ENCODE peak calls at places on chromosomes 3 and 15, in four cellular contexts. B is cardiac fibroblast, I is tibial artery, Y is pancreas. O is an unnamed sample.

GRCh38 chr3:50786631-50787030 is 111.9 kb downstream of the DOCK3 start:
- DNase-seq in B (no peak), I (no peak), Y (no peak), O (no peak)

GRCh38 chr3:61199843-61200242 is 51.4 kb downstream of the FHIT start:
- DNase-seq in I (no peak), Y (no peak), B (no peak), O (no peak)

GRCh38 chr15:27828721-27829120 is 270.4 kb downstream of the OCA2 start:
- DNase-seq in Y (no peak), B (no peak), I (no peak), O (peak; percentile 28)

GRCh38 chr3:21433751-21434150 is 317.3 kb downstream of the ZNF385D start:
- DNase-seq in B (no peak), Y (no peak), I (no peak), O (no peak)

GRCh38 chr3:112817782-112818181 is 28.9 kb downstream of the CD200R1L start:
- DNase-seq in Y (no peak), B (no peak), I (no peak), O (no peak)

GRCh38 chr3:29324180-29324651 is 43.3 kb downstream of the RBMS3 start:
- DNase-seq in Y (peak; percentile 7), B (peak; percentile 95), I (peak; percentile 68), O (peak; percentile 78)

GRCh38 chr3:197454014-197454413 is 101.8 kb downstream of the BDH1 start:
- DNase-seq in I (no peak), Y (no peak), B (peak; percentile 38), O (no peak)

GRCh38 chr15:31345606-31346366 is 19.2 kb downstream of the KLF13 start:
- DNase-seq in I (no peak), Y (no peak), B (no peak), O (no peak)

GRCh38 chr3:169505577-169506155 is 157.8 kb downstream of the MECOM start:
- DNase-seq in B (no peak), I (no peak), Y (no peak), O (no peak)

GRCh38 chr3:59609967-59610366 is 560.1 kb upstream of the CFAP20DC start:
- DNase-seq in B (peak; percentile 15), I (no peak), Y (no peak), O (no peak)

GRCh38 chr3:108479212-108479611 is 31.2 kb downstream of the MYH15 start:
- DNase-seq in Y (no peak), I (no peak), B (no peak), O (no peak)

GRCh38 chr3:138451595-138452162 is 17.3 kb downstream of the ESYT3 start:
- DNase-seq in Y (no peak), I (no peak), B (no peak), O (no peak)

GRCh38 chr3:46380471-46381215 is 9.9 kb downstream of the CCR5 start:
- DNase-seq in I (no peak), Y (no peak), B (no peak), O (peak; percentile 21)

GRCh38 chr15:59687831-59688230 is 1.3 kb downstream of the BNIP2 start:
- DNase-seq in I (no peak), B (peak; percentile 67), Y (no peak), O (peak; percentile 24)

GRCh38 chr3:181265750-181266333 is 276.3 kb upstream of the DNAJC19 start:
- DNase-seq in Y (no peak), B (no peak), I (no peak), O (peak; percentile 18)

GRCh38 chr3:34703058-34703457 is 904.6 kb downstream of the PDCD6IP start:
- DNase-seq in B (no peak), Y (no peak), I (no peak), O (no peak)

GRCh38 chr3:74607803-74608202 is 6.7 kb downstream of the CNTN3 start:
- DNase-seq in B (no peak), I (no peak), Y (no peak), O (no peak)

GRCh38 chr15:95864467-95864886 is 466.0 kb upstream of the NR2F2 start:
- DNase-seq in I (no peak), Y (no peak), B (no peak), O (no peak)

GRCh38 chr3:107543666-107544065 is 20.9 kb downstream of the BBX start:
- DNase-seq in B (peak; percentile 29), Y (no peak), I (no peak), O (no peak)

GRCh38 chr15:64774556-64775523 is 549 bp downstream of the RBPMS2 start:
- DNase-seq in Y (peak; percentile 20), I (no peak), B (no peak), O (no peak)

GRCh38 chr15:58223432-58223831 is 85.3 kb downstream of the AQP9 start:
- DNase-seq in I (no peak), B (no peak), Y (no peak), O (no peak)

GRCh38 chr3:21618695-21619094 is 132.3 kb downstream of the ZNF385D start:
- DNase-seq in I (no peak), Y (no peak), B (no peak), O (no peak)

GRCh38 chr3:137768361-137769320 is 4.5 kb downstream of the SOX14 start:
- DNase-seq in I (no peak), B (no peak), Y (no peak), O (no peak)

GRCh38 chr3:23959147-23959900 is 14.2 kb downstream of the NR1D2 start:
- DNase-seq in Y (no peak), I (no peak), B (peak; percentile 94), O (peak; percentile 87)

GRCh38 chr3:128307781-128308469 is 154.6 kb downstream of the EEFSEC start:
- DNase-seq in B (no peak), Y (no peak), I (no peak), O (no peak)

GRCh38 chr3:128310286-128311058 is 156.2 kb downstream of the DNAJB8 start:
- DNase-seq in Y (no peak), B (no peak), I (no peak), O (no peak)

GRCh38 chr3:128309026-128309425 is 155.7 kb downstream of the EEFSEC start:
- DNase-seq in B (no peak), I (no peak), Y (no peak), O (no peak)

GRCh38 chr3:128306481-128306880 is 153.2 kb downstream of the EEFSEC start:
- DNase-seq in B (no peak), Y (no peak), I (no peak), O (no peak)

DNA sequence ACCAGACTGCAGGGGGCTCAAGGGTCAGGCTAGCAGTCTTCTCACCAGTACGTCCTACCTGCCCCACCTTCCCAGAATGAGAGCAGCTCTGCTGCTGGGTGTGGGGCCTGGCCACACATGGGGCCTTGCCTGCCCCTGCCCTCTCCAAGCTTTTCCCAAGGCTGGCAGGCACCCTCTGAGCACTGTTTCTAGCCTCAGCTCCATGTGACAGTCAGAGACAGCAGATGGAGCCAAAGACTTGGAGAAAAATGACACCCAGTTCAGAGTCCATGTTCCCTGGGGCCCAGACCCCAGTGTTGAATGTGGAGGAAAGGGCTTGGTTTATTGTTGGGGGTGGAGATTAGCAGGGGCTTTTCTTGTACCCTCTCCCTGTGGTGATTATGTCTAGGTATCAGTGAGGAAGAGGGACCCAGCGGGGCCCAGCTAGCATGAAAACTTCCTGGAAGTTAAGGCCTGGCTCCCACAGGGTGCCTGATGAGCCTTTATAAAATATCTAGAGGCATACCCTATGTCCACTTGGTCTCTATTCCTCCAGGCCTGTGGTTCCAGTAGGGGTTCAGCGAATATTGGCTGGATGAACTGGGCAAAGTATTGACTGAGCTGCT is 153.8 kb downstream of the EEFSEC start:
- DNase-seq in B (no peak), Y (peak; percentile 39), I (no peak), O (no peak)
- TF ChIP-seq CTCF in B (no peak), Y (no peak), I (no peak), O (no peak)

DNA sequence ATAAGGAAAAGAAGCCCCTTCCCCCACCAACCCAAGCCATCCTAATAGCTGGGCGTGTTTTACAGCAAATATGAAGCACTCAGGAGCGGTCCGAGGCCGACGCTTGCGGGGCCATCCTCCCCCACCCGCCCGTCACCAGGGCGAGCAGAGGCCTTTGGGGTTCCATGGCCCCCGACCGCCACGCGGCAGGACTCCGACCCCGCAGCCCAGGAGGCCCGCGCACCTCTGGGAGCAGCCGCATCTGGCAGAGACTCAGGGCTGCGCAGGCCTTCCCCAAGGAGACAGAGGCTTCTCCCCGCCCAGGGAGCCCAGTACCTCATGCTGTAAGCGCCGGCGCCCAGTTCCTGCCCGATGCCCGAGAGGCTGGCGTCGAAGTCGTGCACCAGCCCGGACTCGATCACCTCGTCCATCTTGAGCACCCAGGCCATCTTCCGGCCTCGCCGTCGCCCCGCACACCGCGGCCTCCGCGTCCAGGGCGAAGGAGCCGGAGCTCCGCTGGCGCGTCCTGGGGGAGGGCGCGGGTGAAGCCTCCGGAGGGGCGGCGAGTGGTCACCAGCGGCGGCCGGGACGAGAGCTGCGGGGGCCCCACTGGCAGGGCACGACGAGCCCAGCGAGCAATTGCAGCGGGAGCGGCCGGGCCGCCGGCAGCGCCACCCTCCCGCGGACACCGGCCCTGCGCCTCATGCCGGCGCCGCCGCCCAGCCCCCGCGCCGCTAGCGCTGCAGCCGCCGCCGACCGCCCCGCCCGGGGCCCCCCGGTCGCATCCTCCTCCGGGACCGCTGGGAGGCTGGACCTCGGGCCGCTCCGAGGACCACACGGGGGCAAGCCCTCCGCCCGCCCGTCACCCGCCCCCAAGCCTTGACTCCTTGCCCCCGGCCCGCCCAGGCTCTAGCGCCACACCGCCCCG is 531 bp downstream of the UBP1 start:
- DNase-seq in Y (peak; percentile 63), B (peak; percentile 38), I (peak; percentile 52), O (peak; percentile 37)
- TF ChIP-seq CTCF in Y (no peak), B (no peak), I (peak; percentile 45), O (no peak)

GRCh38 chr3:32395451-32395970 is 3.9 kb downstream of the CMTM7 start:
- DNase-seq in B (no peak), I (no peak), Y (no peak), O (no peak)

GRCh38 chr3:32387512-32387911 is 4.1 kb upstream of the CMTM7 start:
- DNase-seq in Y (no peak), I (no peak), B (no peak), O (no peak)

GRCh38 chr3:32392530-32393302 is 1.1 kb downstream of the CMTM7 start:
- DNase-seq in B (peak; percentile 78), I (peak; percentile 64), Y (peak; percentile 37), O (peak; percentile 67)

GRCh38 chr3:32391643-32392529 is at the start of gene CMTM7:
- DNase-seq in B (peak; percentile 58), Y (peak; percentile 77), I (peak; percentile 52), O (peak; percentile 59)
- TF ChIP-seq CTCF in B (no peak), Y (no peak), I (no peak), O (no peak)

GRCh38 chr3:191391873-191392808 is 61.8 kb upstream of the UTS2B start:
- DNase-seq in B (no peak), Y (no peak), I (no peak), O (peak; percentile 45)
- TF ChIP-seq CTCF in B (no peak), Y (no peak), I (no peak), O (no peak)

DNA sequence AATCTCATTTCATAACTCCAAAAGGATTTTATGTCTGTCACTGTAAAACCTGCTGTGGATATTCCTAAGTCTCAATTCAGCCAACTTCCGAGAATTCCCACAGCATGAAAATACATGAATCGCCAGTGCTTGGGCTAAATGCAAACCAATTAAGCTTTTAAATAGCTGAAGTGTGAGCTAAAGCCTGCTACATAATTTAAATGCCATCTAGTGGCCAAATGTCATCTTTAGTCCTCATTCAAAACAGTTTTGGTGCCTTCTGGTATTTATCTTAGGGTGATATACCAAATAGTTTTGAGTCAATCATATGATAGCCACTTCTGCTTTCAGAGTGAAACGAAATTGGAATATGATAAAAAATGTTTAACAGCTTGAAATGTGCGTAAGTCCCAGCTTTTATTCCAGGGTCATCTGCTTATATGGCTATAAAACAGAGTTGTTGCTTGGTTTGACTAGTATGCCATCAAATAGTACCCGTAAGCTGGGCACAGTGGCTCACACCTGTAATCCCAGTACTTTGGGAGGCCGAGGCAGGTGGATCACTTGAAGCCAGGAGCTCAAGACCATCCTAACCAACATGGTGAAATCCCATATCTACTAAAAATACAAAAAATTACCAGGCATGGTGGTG is 41.8 kb upstream of the CCNL1 start:
- DNase-seq in I (no peak), Y (no peak), B (peak; percentile 65), O (peak; percentile 50)
- TF ChIP-seq CTCF in I (peak; percentile 57), Y (peak; percentile 13), B (peak; percentile 59), O (peak; percentile 50)

O was measured in astrocyte of the spinal cord.